ENCODE peak calls at places on chromosomes 2 and 18, in four cellular contexts. Y, L, W and R are unnamed samples.

GRCh38 chr2:233074106-233074505 is 14.0 kb downstream of the INPP5D start:
- DNase-seq in L (no peak), Y (no peak), W (no peak), R (no peak)

GRCh38 chr2:207839575-207839974 is 69.9 kb upstream of the FZD5 start:
- DNase-seq in Y (no peak), W (no peak), L (no peak), R (no peak)

GRCh38 chr2:133173224-133173623 is 395.0 kb downstream of the NCKAP5 start:
- DNase-seq in L (no peak), Y (no peak), W (no peak), R (no peak)

GRCh38 chr2:46303233-46303632 is 6.0 kb downstream of the EPAS1 start:
- DNase-seq in W (no peak), L (no peak), Y (no peak), R (no peak)

GRCh38 chr2:160210599-160211138 is 10.6 kb upstream of the ITGB6 start:
- DNase-seq in L (peak), W (peak), Y (peak), R (peak)

GRCh38 chr2:73089270-73090030 is 17.9 kb upstream of the SFXN5 start:
- DNase-seq in L (no peak), Y (peak), W (peak), R (no peak)

GRCh38 chr2:226489765-226490164 is 309.9 kb downstream of the IRS1 start:
- DNase-seq in Y (no peak), L (no peak), W (peak), R (no peak)

GRCh38 chr2:185825557-185825956 is 87.0 kb downstream of the FSIP2 start:
- DNase-seq in W (no peak), L (no peak), Y (no peak), R (no peak)

GRCh38 chr18:62827397-62827796 is 112.1 kb downstream of the PHLPP1 start:
- DNase-seq in L (no peak), Y (no peak), W (no peak), R (no peak)

GRCh38 chr2:44802409-44803099 is 138.9 kb upstream of the SIX3 start:
- DNase-seq in Y (no peak), W (peak), L (no peak), R (peak)

GRCh38 chr2:76391663-76392062 is 680.9 kb upstream of the GCFC2 start:
- DNase-seq in Y (no peak), L (no peak), W (no peak), R (no peak)

GRCh38 chr18:80200932-80201672 is 46.2 kb downstream of the PARD6G start:
- DNase-seq in L (no peak), Y (no peak), W (peak), R (no peak)

GRCh38 chr2:68911714-68912510 is 40.7 kb upstream of the BMP10 start:
- DNase-seq in W (no peak), Y (no peak), L (no peak), R (no peak)

GRCh38 chr2:3076848-3077735 is 300.5 kb downstream of the EIPR1 start:
- DNase-seq in W (no peak), Y (no peak), L (no peak), R (no peak)

GRCh38 chr2:123419976-123420375 is 605.1 kb upstream of the CNTNAP5 start:
- DNase-seq in L (no peak), Y (no peak), W (no peak), R (no peak)

GRCh38 chr18:35603528-35603927 is 22.0 kb downstream of the GALNT1 start:
- DNase-seq in L (no peak), Y (no peak), W (no peak), R (no peak)

GRCh38 chr18:35609236-35609635 is 27.7 kb downstream of the GALNT1 start:
- DNase-seq in L (no peak), W (no peak), Y (no peak), R (no peak)

GRCh38 chr18:35602193-35602820 is 20.8 kb downstream of the GALNT1 start:
- DNase-seq in Y (no peak), W (no peak), L (no peak), R (no peak)

GRCh38 chr18:35604369-35604768 is 22.8 kb downstream of the GALNT1 start:
- DNase-seq in L (no peak), Y (no peak), W (no peak), R (no peak)

DNA sequence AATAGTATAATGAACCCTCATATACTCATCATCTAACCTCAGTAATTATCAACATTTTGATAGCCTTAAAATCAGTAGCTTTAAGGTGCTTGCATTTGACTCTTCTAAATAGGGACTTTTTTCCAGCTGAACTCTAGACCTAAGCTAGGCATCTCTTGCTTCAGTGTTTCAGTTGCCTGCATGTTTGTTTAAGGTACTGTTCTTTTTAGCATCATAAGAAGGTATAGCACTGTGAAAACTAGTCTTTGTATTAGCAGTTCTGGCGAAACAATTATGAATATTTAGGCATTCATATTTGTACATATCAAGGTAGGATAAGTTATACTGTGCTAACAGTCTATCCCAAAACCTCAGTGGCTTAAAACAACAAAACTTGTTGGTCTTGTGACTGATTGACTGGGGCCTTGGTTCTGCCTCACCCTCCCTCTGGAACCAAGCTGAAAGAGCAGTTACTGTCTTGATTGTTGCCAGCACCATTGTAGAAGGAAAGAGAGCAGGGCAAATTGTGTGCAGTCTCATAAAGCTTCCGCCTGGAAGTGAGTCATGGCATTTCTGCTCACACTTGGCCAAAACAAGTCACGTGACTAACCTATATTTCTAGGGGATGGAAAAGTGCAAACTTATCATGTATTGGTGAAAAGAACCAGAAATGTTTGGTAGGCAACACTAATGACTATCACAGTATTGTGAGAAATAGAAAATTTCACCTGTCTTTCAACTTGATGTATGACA is 24.3 kb downstream of the GALNT1 start:
- DNase-seq in W (peak), Y (no peak), L (no peak), R (no peak)
- TF ChIP-seq CTCF in W (no peak), Y (no peak), L (no peak), R (no peak)

DNA sequence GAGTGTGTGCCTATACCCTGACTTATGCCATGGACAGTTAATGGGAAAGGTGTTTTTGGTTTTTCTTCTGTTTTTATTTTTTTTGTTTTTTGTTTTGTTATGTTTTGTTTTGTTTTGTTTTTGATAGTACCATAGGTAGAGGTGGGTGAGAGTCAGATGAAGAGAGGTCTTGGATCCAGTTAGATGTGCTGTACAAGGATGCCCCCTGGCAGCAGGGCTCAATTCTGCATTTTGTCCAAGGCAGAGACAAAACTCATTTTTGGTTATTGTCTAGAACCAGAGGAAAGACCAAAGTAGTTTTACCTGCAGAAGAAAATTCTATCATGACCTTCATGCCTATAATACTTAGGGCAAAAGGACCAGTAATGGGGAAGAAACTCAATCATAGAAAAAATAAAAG is 48.5 kb downstream of the SLC5A7 start:
- DNase-seq in W (no peak), L (no peak), Y (no peak), R (no peak)
- TF ChIP-seq CTCF in W (no peak), L (no peak), Y (peak), R (no peak)

DNA sequence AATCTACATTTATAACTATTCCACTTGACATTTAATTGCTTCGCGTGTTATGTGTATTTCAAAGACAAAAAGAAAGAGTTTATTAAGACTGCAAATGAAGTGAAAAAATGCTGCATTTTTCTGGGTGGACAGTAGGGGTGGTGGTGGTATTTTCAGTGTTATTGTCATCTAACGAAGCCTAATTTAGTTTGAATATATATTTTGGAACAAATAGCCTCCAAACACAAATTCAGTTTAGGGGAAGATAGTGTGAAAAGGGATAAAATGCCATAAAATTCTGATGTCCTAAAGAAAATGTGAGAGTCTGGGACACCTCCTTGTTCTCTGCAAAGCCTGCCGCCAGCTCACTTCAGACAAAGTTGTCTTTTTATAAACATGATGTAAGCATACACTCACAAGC is 425.1 kb downstream of the NRXN1 start:
- DNase-seq in W (peak), Y (no peak), L (no peak), R (no peak)
- TF ChIP-seq CTCF in W (peak), Y (no peak), L (no peak), R (peak)

GRCh38 chr2:108531674-108532055 is 2.6 kb upstream of the LIMS1 start:
- DNase-seq in Y (no peak), L (no peak), W (no peak), R (no peak)

GRCh38 chr2:108535380-108535677 is 1.1 kb downstream of the LIMS1 start:
- DNase-seq in W (no peak), Y (no peak), L (no peak), R (no peak)

GRCh38 chr2:108534577-108535379 is 508 bp downstream of the LIMS1 start:
- DNase-seq in W (peak), Y (peak), L (peak), R (peak)

GRCh38 chr2:108536133-108536780 is 2.0 kb downstream of the LIMS1 start:
- DNase-seq in L (no peak), Y (no peak), W (peak), R (no peak)

GRCh38 chr2:108533832-108534576 is at the start of gene LIMS1:
- DNase-seq in L (peak), W (peak), Y (peak), R (peak)
- TF ChIP-seq CTCF in L (no peak), W (no peak), Y (no peak), R (no peak)

DNA sequence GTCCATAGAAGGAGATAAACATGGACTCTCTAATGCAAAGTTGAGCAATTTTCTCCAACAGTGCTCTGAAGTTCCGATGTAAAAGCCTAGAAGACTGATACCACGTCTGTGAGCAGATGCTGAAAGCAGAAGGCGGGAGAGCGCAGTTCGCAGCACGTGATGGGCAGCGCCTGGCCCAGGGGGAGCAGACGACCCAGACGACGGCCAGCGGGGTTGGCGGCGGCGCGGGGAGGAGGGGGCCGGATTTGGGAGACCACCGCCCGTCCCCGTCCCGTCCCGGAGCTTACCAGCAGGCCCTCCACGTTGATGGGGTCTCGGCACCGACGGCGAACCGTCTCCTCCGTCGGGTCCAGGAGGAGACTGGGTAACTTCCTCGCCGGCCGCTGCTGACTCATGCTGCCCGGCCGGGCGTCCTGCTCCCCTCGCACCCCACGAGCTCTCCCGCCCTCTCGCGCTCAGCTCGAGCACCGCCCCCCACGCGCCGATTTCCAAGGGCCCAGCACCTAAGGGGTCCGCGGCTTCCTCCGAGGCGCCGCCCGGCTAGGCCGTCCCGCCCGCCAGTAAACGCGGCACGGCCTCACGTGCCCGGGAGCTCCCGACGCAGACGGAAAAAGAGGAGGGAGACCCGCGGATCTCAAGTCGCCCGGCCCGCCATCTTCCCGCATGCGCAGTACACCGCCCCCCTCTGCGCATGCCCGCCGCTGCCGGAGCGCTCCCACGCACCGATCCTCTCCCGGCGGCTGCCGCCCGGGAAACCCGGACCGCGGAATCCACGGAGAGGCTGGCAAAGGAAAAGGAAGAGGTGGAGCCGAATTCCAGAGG is at the start of gene E2F6:
- DNase-seq in Y (peak), W (peak), L (peak), R (peak)
- TF ChIP-seq CTCF in Y (no peak), W (no peak), L (peak), R (no peak)

DNA sequence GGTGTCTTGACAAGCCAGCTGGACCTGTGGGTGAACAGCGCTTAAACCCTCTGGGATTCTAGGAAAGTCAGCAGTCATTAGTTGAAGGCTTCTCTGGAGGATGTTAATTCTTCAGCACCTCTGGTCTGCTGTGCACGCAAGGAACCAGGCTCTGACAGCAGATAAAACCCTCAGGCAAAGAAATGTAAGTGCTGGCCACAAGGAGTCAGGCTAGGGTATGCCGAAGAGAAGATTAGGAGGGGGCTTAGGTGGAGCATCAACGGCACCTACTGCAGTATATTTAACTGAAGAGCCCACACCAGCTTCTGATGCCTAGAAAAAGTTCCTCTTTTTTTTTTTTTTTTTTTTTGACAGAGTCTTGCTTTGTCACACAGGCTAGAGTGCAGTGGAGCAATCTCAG is 304.2 kb upstream of the MC4R start:
- DNase-seq in Y (no peak), W (no peak), L (no peak), R (no peak)
- TF ChIP-seq CTCF in Y (no peak), W (no peak), L (no peak), R (no peak)

GRCh38 chr18:55861266-55861665 is 273.3 kb upstream of the TCF4 start:
- DNase-seq in Y (no peak), L (no peak), W (peak), R (no peak)
- TF ChIP-seq CTCF in Y (peak), L (peak), W (peak), R (peak)